ENCODE peak calls at places on chromosome 1, in five cellular contexts. One of them, this sample, is unnamed.

GRCh38 chr1:153488731-153489130 is 28.3 kb upstream of the S100A7 start:
- DNase-seq in cardiac muscle cell: no peak
- DNase-seq in AG09319: peak; percentile 71
- DNase-seq in AG04450: no peak
- DNase-seq in amygdala: no peak
- DNase-seq in this sample: no peak

GRCh38 chr1:109134423-109134822 is 20.5 kb downstream of the ELAPOR1 start:
- DNase-seq in cardiac muscle cell: no peak
- DNase-seq in AG09319: no peak
- DNase-seq in AG04450: no peak
- DNase-seq in amygdala: no peak
- DNase-seq in this sample: no peak

GRCh38 chr1:13817906-13818305 is 117.9 kb downstream of the PRDM2 start:
- DNase-seq in cardiac muscle cell: no peak
- DNase-seq in AG09319: no peak
- DNase-seq in AG04450: no peak
- DNase-seq in amygdala: no peak
- DNase-seq in this sample: no peak

GRCh38 chr1:113036639-113037321 is 36.2 kb upstream of the LRIG2 start:
- DNase-seq in cardiac muscle cell: no peak
- DNase-seq in AG09319: no peak
- DNase-seq in AG04450: no peak
- DNase-seq in amygdala: no peak
- DNase-seq in this sample: no peak

GRCh38 chr1:31771891-31772668 is 7.9 kb upstream of the ADGRB2 start:
- DNase-seq in cardiac muscle cell: peak; percentile 32
- DNase-seq in AG09319: no peak
- DNase-seq in AG04450: no peak
- DNase-seq in amygdala: no peak
- DNase-seq in this sample: no peak

GRCh38 chr1:20604678-20605077 is 15.8 kb downstream of the CDA start:
- DNase-seq in cardiac muscle cell: no peak
- DNase-seq in AG09319: no peak
- DNase-seq in AG04450: no peak
- DNase-seq in amygdala: no peak
- DNase-seq in this sample: no peak

GRCh38 chr1:54273092-54273836 is 73.3 kb downstream of the MRPL37 start:
- DNase-seq in cardiac muscle cell: peak; percentile 70
- DNase-seq in AG09319: peak; percentile 64
- DNase-seq in AG04450: peak; percentile 83
- DNase-seq in amygdala: peak; percentile 69
- DNase-seq in this sample: no peak

GRCh38 chr1:155847823-155848529 is 9.0 kb downstream of the GON4L start:
- DNase-seq in cardiac muscle cell: no peak
- DNase-seq in AG09319: no peak
- DNase-seq in AG04450: no peak
- DNase-seq in amygdala: no peak
- DNase-seq in this sample: no peak

GRCh38 chr1:221832617-221833016 is 90.7 kb upstream of the DUSP10 start:
- DNase-seq in cardiac muscle cell: no peak
- DNase-seq in AG09319: no peak
- DNase-seq in AG04450: no peak
- DNase-seq in amygdala: no peak
- DNase-seq in this sample: peak; percentile 64

GRCh38 chr1:214271174-214271858 is 9.6 kb upstream of the SMYD2 start:
- DNase-seq in cardiac muscle cell: no peak
- DNase-seq in AG09319: no peak
- DNase-seq in AG04450: no peak
- DNase-seq in amygdala: no peak
- DNase-seq in this sample: no peak

GRCh38 chr1:203263496-203263895 is 34.0 kb upstream of the CHIT1 start:
- DNase-seq in cardiac muscle cell: no peak
- DNase-seq in AG09319: no peak
- DNase-seq in AG04450: no peak
- DNase-seq in amygdala: no peak
- DNase-seq in this sample: no peak

GRCh38 chr1:59223213-59223612 is 73.7 kb upstream of the FGGY start:
- DNase-seq in cardiac muscle cell: no peak
- DNase-seq in AG09319: no peak
- DNase-seq in AG04450: no peak
- DNase-seq in amygdala: no peak
- DNase-seq in this sample: no peak

GRCh38 chr1:55593299-55593698 is 378.1 kb upstream of the USP24 start:
- DNase-seq in cardiac muscle cell: no peak
- DNase-seq in AG09319: no peak
- DNase-seq in AG04450: no peak
- DNase-seq in amygdala: no peak
- DNase-seq in this sample: no peak

GRCh38 chr1:17790383-17791054 is 35.4 kb downstream of the ACTL8 start:
- DNase-seq in cardiac muscle cell: no peak
- DNase-seq in AG09319: no peak
- DNase-seq in AG04450: no peak
- DNase-seq in amygdala: no peak
- DNase-seq in this sample: no peak